ENCODE peak calls at places on chromosomes 5 and 9, in six cellular contexts. Q, N, R, K, F and H are unnamed samples. For H3K4me1, the result is how much of the 10 kb centered on the place peaks cover.

GRCh38 chr5:107598958-107599357 is 71.8 kb downstream of the EFNA5 start:
- DNase-seq in Q (no peak), N (no peak), R (no peak), K (no peak), F (no peak), H (no peak)

GRCh38 chr5:137753227-137753985 is 757 bp downstream of the HNRNPA0 start:
- DNase-seq in Q (peak), N (no peak), R (peak), K (peak), F (no peak), H (peak)

GRCh38 chr9:128091144-128091543 is 23.1 kb downstream of the SLC25A25 start:
- DNase-seq in Q (peak), N (peak), R (peak), K (no peak), F (peak), H (peak)

GRCh38 chr5:67379761-67380160 is 183.2 kb upstream of the CD180 start:
- DNase-seq in Q (no peak), N (no peak), R (no peak), K (no peak), F (no peak), H (no peak)

GRCh38 chr5:407801-408268 is 35.1 kb upstream of the EXOC3 start:
- DNase-seq in Q (peak), N (no peak), R (no peak), K (no peak), F (no peak), H (no peak)

GRCh38 chr5:132265336-132266030 is 8.0 kb downstream of the PDLIM4 start:
- DNase-seq in Q (no peak), N (peak), R (peak), K (peak), F (peak), H (peak)

GRCh38 chr9:134474058-134474370 is 147.8 kb downstream of the RXRA start:
- DNase-seq in Q (no peak), N (peak), R (peak), K (no peak), F (peak), H (no peak)

GRCh38 chr9:89474939-89475338 is 23.0 kb downstream of the SEMA4D start:
- DNase-seq in Q (peak), N (no peak), R (no peak), K (no peak), F (no peak), H (peak)

GRCh38 chr5:103444333-103445038 is 118.1 kb downstream of the NUDT12 start:
- DNase-seq in Q (no peak), N (no peak), R (no peak), K (no peak), F (no peak), H (peak)

GRCh38 chr5:149265559-149265958 is 6.1 kb upstream of the AFAP1L1 start:
- DNase-seq in Q (no peak), N (peak), R (no peak), K (no peak), F (peak), H (peak)

GRCh38 chr5:103929310-103930003 is 366.9 kb upstream of the NUDT12 start:
- DNase-seq in Q (no peak), N (peak), R (no peak), K (no peak), F (no peak), H (no peak)

GRCh38 chr9:3842839-3843238 is 317.0 kb upstream of the RFX3 start:
- DNase-seq in Q (no peak), N (peak), R (no peak), K (no peak), F (no peak), H (no peak)

GRCh38 chr5:74233571-74233970 is 407.0 kb downstream of the ENC1 start:
- DNase-seq in Q (no peak), N (peak), R (no peak), K (no peak), F (no peak), H (no peak)

GRCh38 chr5:139273572-139274264 is 19.8 kb upstream of the MATR3 start:
- DNase-seq in Q (peak), N (peak), R (peak), K (peak), F (peak), H (peak)
- TF ChIP-seq CTCF in Q (peak), N (no peak), R (peak), K (no peak), F (no peak), H (peak)

DNA sequence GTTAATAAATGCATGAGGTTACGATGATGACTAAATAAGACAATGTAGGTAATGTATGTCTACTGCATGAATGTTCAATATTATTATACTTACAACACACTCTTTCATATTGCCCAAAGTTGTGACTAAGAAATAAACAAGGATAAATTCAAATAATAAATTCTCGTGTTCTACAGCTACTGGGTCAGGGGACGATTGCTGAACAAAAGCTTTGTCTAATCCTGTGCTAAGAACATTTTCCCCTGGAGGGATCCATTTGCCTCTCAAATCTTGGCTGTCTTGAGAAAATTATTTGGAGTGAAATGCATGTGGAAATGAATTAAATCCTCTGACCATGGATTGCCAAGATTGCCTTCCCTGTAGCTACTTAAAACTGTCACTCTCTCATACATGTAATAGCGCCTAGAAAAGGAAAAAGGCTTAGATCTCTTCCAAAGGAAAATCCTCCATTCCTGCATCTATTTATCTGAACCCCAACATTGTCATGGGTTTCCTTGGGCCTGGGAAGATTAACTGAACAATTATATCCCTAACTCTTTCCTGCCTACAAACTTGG is 893.8 kb upstream of the ACO1 start:
- DNase-seq in Q (no peak), N (no peak), R (no peak), K (no peak), F (no peak), H (no peak)
- H3K4me3 ChIP-seq in Q (no peak), N (no peak), R (no peak), K (no peak), F (no peak), H (peak)

DNA sequence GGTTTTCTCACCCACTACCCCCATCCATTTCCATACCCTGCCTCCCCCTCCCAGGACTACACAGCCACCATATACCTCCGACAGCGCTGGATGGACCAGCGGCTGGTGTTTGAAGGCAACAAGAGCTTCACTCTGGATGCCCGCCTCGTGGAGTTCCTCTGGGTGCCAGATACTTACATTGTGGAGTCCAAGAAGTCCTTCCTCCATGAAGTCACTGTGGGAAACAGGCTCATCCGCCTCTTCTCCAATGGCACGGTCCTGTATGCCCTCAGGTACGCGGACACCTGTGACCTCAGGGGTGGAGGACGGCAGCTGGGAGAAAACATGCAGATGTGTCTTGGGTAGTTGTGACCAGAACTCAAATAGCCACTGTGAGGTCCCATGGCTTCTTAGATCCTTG is 11.6 kb downstream of the GABRP start:
- DNase-seq in Q (no peak), N (no peak), R (no peak), K (no peak), F (no peak), H (no peak)
- H3K4me1 ChIP-seq in Q (under half), N (under half), R (under half), K (under half), F (under half), H (under half)

DNA sequence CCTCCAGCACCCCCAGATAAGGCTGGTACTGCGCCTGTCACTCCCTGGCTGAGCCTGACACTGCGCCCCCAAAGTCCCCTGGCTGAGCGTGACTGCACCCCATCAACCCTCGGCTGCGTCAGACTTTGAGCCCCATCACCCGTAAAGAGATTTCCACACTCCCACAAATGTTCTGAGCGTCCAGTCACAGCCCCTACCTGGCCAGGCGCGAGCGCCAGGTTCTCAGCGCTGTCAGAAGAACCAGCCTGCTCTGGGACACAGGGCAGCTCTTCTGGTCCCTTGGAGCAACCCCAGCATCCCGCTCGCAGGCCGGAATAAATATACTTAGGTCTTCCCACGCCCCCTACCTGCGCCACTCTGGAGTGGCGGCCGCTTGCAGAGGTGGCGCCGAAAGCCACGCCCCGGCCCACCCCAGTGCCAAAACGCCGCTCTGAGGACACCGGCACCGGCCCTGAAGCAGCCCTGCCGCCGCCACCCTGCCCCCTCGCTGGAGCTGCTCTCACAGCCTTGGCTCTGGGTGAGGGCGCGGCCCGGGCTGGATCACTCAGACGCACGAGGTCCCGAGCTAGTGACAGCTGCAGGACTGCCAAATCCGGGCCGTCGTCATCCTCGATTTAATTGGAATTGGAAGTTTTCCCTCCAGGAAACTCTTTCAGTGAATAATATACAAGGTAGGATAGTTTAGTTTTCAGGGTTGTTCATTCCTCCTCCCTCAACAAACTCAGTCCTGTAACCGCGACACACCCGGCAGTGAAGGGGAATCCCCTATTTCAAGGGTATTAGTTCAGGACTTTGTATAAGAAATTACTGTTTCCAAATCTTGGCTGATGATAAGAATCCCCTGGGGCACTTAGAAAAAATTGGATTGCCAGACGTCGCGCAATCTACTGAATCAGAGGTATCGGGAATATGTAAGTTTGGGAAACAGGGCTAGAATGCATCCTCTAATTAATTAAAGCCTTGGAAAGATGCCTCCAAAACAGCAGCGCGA is 1.2 kb upstream of the CEMIP2 start:
- DNase-seq in Q (peak), N (peak), R (peak), K (peak), F (peak), H (peak)
- TF ChIP-seq CTCF in Q (peak), N (no peak), R (peak), K (peak), F (no peak), H (peak)

DNA sequence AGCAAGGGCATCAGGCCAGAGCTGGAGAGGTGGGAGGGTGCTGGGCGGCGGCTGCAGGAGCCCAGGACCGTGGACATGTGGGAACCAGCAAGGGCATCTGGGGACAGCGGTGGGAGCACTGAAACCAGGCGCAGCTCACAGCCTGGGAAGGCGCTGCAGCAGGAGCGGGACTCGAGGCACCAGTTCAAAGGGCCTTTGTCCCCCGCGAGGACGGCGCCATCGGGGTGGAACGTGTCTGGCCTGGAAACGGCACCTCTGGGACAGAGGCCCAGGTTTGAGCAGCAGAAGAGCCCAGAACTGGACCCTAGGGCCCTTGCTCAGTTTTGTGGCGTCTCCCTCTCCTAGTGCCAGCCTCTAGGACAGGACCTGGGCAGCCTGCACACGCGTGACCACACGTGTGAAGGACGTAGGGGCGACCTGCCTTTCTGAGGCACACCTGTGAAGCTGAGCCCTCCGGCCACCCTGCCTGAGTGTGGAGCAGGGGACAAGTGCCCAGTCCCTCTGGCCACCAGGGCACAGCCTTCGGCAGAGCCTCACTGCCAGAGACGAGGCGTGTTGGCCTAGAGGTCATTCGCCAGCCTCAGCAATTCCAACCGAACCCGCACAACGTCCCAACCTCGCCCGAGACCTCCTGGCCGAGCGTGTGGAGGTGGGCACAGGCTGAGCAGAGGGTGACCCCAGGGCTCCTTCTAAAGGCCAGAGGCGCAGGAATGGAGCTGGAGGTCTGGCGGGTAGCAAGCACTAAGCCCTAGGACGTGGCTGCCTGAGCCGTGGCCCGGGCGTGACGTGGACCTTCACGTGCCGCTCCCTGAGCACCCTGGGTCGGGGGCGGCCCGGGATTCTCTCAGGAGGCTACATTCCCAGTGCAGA is 2.2 kb upstream of the TMEM210 start:
- DNase-seq in Q (no peak), N (no peak), R (no peak), K (no peak), F (no peak), H (no peak)
- H3K4me3 ChIP-seq in Q (no peak), N (no peak), R (no peak), K (no peak), F (no peak), H (no peak)

DNA sequence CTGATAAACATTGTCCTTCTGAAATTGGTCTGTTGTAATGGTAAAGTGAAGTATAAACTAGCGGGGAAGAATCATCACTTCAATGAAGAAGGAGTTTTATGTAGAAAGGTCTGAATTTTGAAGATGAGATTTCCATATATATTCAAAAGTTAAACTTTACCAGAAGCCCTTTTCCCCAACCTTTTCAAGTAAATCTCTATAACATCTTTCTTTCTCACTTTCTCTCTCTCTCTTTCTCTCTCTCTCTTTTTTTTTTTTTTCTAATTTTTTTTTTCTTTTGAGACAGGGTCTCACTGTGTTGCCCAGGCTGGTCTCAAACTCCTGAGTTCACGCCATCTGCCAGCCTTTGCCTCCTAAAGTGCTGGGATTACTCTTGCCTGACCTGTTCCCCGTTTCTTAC is 78.7 kb downstream of the NSD1 start:
- DNase-seq in Q (no peak), N (no peak), R (no peak), K (no peak), F (no peak), H (no peak)
- H3K4me1 ChIP-seq in Q (under half), N (under half), R (under half), K (under half), F (under half), H (under half)

GRCh38 chr9:136243631-136244030 is 2.0 kb downstream of the QSOX2 start:
- DNase-seq in Q (no peak), N (no peak), R (no peak), K (no peak), F (no peak), H (no peak)

GRCh38 chr9:136241540-136241939 is 4.1 kb downstream of the QSOX2 start:
- DNase-seq in Q (no peak), N (no peak), R (no peak), K (no peak), F (no peak), H (no peak)

GRCh38 chr9:136244116-136244775 is 1.4 kb downstream of the QSOX2 start:
- DNase-seq in Q (no peak), N (peak), R (no peak), K (no peak), F (no peak), H (no peak)

GRCh38 chr9:136242248-136242647 is 3.4 kb downstream of the QSOX2 start:
- DNase-seq in Q (no peak), N (no peak), R (no peak), K (no peak), F (no peak), H (no peak)

DNA sequence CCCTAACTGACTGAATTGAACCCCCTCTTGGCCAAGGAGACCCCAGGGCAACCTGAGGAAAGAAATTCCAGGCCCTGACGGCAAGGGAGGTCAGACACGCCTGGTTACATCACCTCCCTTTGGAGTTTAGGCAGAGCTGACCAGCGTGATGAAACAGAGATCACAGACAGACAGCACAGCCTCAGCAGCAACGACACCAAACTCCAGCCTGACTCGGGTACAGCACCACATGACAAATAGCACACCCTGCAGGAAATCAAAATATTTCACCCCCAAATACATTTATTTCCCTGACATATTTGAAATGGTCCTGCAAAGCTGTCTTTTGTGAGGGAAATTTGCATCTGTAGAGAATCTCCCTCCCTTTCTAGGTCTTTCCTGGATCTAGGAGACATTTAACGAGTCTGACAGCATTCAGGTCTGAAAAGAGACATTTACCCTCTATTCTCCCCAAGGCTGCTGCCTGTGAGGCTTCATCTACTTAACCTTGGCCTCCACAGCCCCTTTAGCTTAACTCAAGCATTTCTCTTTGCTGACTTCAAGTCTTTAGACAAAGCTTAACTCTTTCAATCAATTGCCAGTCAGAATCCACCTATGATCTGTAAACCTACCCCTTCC is 2.6 kb downstream of the QSOX2 start:
- DNase-seq in Q (no peak), N (no peak), R (no peak), K (no peak), F (peak), H (no peak)
- TF ChIP-seq CTCF in Q (no peak), N (no peak), R (no peak), K (no peak), F (no peak), H (no peak)